ENCODE peak calls at places on chromosomes 11 and 22, in four cellular contexts. One of them, this sample, is unnamed.

GRCh38 chr11:27124514-27125264 is 84.1 kb downstream of the BBOX1 start:
- DNase-seq in GM23338: no peak
- DNase-seq in endothelial cell: no peak
- DNase-seq in progenitor cell of endocrine pancreas: no peak
- DNase-seq in this sample: no peak

GRCh38 chr11:10476927-10477689 is 22.0 kb downstream of the AMPD3 start:
- DNase-seq in GM23338: no peak
- DNase-seq in endothelial cell: no peak
- DNase-seq in progenitor cell of endocrine pancreas: no peak
- DNase-seq in this sample: no peak

GRCh38 chr22:25404923-25405853 is 159.3 kb upstream of the GRK3 start:
- DNase-seq in GM23338: peak
- DNase-seq in endothelial cell: peak
- DNase-seq in progenitor cell of endocrine pancreas: peak
- DNase-seq in this sample: peak

GRCh38 chr11:85685131-85685819 is 720 bp downstream of the CCDC89 start:
- DNase-seq in endothelial cell: no peak
- DNase-seq in GM23338: no peak
- DNase-seq in progenitor cell of endocrine pancreas: no peak
- DNase-seq in this sample: peak

GRCh38 chr11:106421673-106422292 is 344.3 kb downstream of the AASDHPPT start:
- DNase-seq in endothelial cell: no peak
- DNase-seq in GM23338: peak
- DNase-seq in progenitor cell of endocrine pancreas: no peak
- DNase-seq in this sample: peak

GRCh38 chr11:66494935-66495334 is 14.7 kb downstream of the DPP3 start:
- DNase-seq in GM23338: peak
- DNase-seq in progenitor cell of endocrine pancreas: no peak
- DNase-seq in endothelial cell: no peak
- DNase-seq in this sample: peak

GRCh38 chr11:18065572-18065971 is 19.5 kb upstream of the TPH1 start:
- DNase-seq in endothelial cell: no peak
- DNase-seq in GM23338: no peak
- DNase-seq in progenitor cell of endocrine pancreas: no peak
- DNase-seq in this sample: no peak

GRCh38 chr11:120248551-120249278 is 8.8 kb downstream of the POU2F3 start:
- DNase-seq in endothelial cell: no peak
- DNase-seq in progenitor cell of endocrine pancreas: no peak
- DNase-seq in GM23338: no peak
- DNase-seq in this sample: no peak

GRCh38 chr22:42322562-42322926 is 52.1 kb upstream of the TCF20 start:
- DNase-seq in progenitor cell of endocrine pancreas: no peak
- DNase-seq in GM23338: no peak
- DNase-seq in endothelial cell: no peak
- DNase-seq in this sample: no peak

GRCh38 chr11:130510407-130511006 is 62.1 kb downstream of the ADAMTS15 start:
- DNase-seq in progenitor cell of endocrine pancreas: no peak
- DNase-seq in endothelial cell: no peak
- DNase-seq in GM23338: no peak
- DNase-seq in this sample: no peak

GRCh38 chr11:14927146-14927545 is 35.1 kb upstream of the CYP2R1 start:
- DNase-seq in GM23338: no peak
- DNase-seq in endothelial cell: no peak
- DNase-seq in progenitor cell of endocrine pancreas: no peak
- DNase-seq in this sample: no peak

GRCh38 chr11:47508595-47509555 is 44.1 kb downstream of the CELF1 start:
- DNase-seq in progenitor cell of endocrine pancreas: no peak
- DNase-seq in GM23338: no peak
- DNase-seq in endothelial cell: no peak
- DNase-seq in this sample: no peak

GRCh38 chr22:28822930-28823481 is 22.6 kb upstream of the XBP1 start:
- DNase-seq in progenitor cell of endocrine pancreas: no peak
- DNase-seq in GM23338: no peak
- DNase-seq in endothelial cell: no peak
- DNase-seq in this sample: no peak

GRCh38 chr22:43013355-43014061 is 1.4 kb downstream of the PACSIN2 start:
- DNase-seq in GM23338: no peak
- DNase-seq in progenitor cell of endocrine pancreas: no peak
- DNase-seq in endothelial cell: no peak
- DNase-seq in this sample: no peak

GRCh38 chr22:30803679-30804078 is 109.0 kb downstream of the OSBP2 start:
- DNase-seq in GM23338: no peak
- DNase-seq in endothelial cell: no peak
- DNase-seq in progenitor cell of endocrine pancreas: no peak
- DNase-seq in this sample: no peak

GRCh38 chr11:16326679-16327297 is 29.6 kb downstream of the SOX6 start:
- DNase-seq in progenitor cell of endocrine pancreas: no peak
- DNase-seq in GM23338: no peak
- DNase-seq in endothelial cell: no peak
- DNase-seq in this sample: no peak

GRCh38 chr22:28950567-28951411 is 67.4 kb downstream of the ZNRF3 start:
- DNase-seq in progenitor cell of endocrine pancreas: no peak
- DNase-seq in endothelial cell: no peak
- DNase-seq in GM23338: no peak
- DNase-seq in this sample: no peak

GRCh38 chr11:16820324-16821092 is 82.1 kb downstream of the C11orf58 start:
- DNase-seq in GM23338: peak
- DNase-seq in progenitor cell of endocrine pancreas: peak
- DNase-seq in endothelial cell: peak
- DNase-seq in this sample: peak

GRCh38 chr11:112366777-112367176 is 106.1 kb upstream of the PLET1 start:
- DNase-seq in endothelial cell: no peak
- DNase-seq in progenitor cell of endocrine pancreas: no peak
- DNase-seq in GM23338: no peak
- DNase-seq in this sample: no peak

GRCh38 chr11:1070594-1071462 is 3.8 kb upstream of the MUC2 start:
- DNase-seq in progenitor cell of endocrine pancreas: no peak
- DNase-seq in endothelial cell: no peak
- DNase-seq in GM23338: no peak
- DNase-seq in this sample: no peak

GRCh38 chr22:44380716-44381500 is 68.2 kb upstream of the SHISAL1 start:
- DNase-seq in progenitor cell of endocrine pancreas: no peak
- DNase-seq in endothelial cell: no peak
- DNase-seq in GM23338: no peak
- DNase-seq in this sample: no peak

GRCh38 chr22:38012604-38013072 is 28.3 kb upstream of the SOX10 start:
- DNase-seq in endothelial cell: no peak
- DNase-seq in progenitor cell of endocrine pancreas: no peak
- DNase-seq in GM23338: no peak
- DNase-seq in this sample: no peak

GRCh38 chr11:20161230-20161918 is 1.1 kb upstream of the DBX1 start:
- DNase-seq in endothelial cell: peak
- DNase-seq in GM23338: peak
- DNase-seq in progenitor cell of endocrine pancreas: no peak
- DNase-seq in this sample: peak

GRCh38 chr22:38081636-38081940 is 2.4 kb downstream of the SLC16A8 start:
- DNase-seq in endothelial cell: no peak
- DNase-seq in progenitor cell of endocrine pancreas: no peak
- DNase-seq in GM23338: no peak
- DNase-seq in this sample: no peak

GRCh38 chr11:68146704-68147474 is 25.7 kb upstream of the CHKA start:
- DNase-seq in endothelial cell: no peak
- DNase-seq in GM23338: no peak
- DNase-seq in progenitor cell of endocrine pancreas: peak
- DNase-seq in this sample: peak

This sample was measured in H7.